ENCODE peak calls at places on chromosomes 13 and 19, in ten cellular contexts. B, J, H, C, Y, Q, D, E, X and O are unnamed samples.

GRCh38 chr13:20945952-20946383 is 43.4 kb upstream of the XPO4 start:
- DNase-seq in Y (no peak), H (peak; percentile 26), E (no peak), X (no peak), Q (no peak), D (no peak), J (no peak), B (no peak), C (peak; percentile 28), O (no peak)

GRCh38 chr19:50909240-50910070 is 1.7 kb downstream of the KLK4 start:
- DNase-seq in J (peak; percentile 44), Q (no peak), C (peak; percentile 98), Y (peak; percentile 92), H (no peak), X (no peak), D (no peak), E (no peak), B (no peak), O (peak; percentile 86)

GRCh38 chr13:111044087-111044830 is 70.9 kb upstream of the ARHGEF7 start:
- DNase-seq in H (no peak), X (no peak), Q (no peak), Y (no peak), C (no peak), D (no peak), E (no peak), J (no peak), B (no peak), O (no peak)

GRCh38 chr19:19382118-19382517 is 23.4 kb upstream of the GATAD2A start:
- DNase-seq in E (no peak), X (no peak), D (no peak), Q (no peak), C (no peak), H (no peak), Y (no peak), B (no peak), J (no peak), O (no peak)

GRCh38 chr19:46513461-46514236 is 18.0 kb upstream of the PNMA8B start:
- DNase-seq in Y (peak; percentile 74), D (peak; percentile 18), J (peak; percentile 70), E (peak; percentile 73), C (peak; percentile 97), B (peak; percentile 82), Q (peak; percentile 80), H (peak; percentile 77), X (peak; percentile 95), O (peak; percentile 83)

GRCh38 chr13:70297219-70297618 is 189.0 kb upstream of the KLHL1 start:
- DNase-seq in J (no peak), X (no peak), H (no peak), C (no peak), E (no peak), Y (no peak), D (no peak), Q (no peak), B (no peak), O (no peak)

GRCh38 chr13:113584870-113585671 is 518 bp downstream of the TFDP1 start:
- DNase-seq in D (no peak), H (no peak), J (peak; percentile 3), Y (peak; percentile 69), B (peak; percentile 56), Q (no peak), X (peak; percentile 85), C (peak; percentile 49), E (no peak), O (peak; percentile 76)

GRCh38 chr19:51181913-51182419 is 39.9 kb downstream of the SIGLEC7 start:
- DNase-seq in Y (no peak), C (no peak), J (peak; percentile 7), D (no peak), X (no peak), E (no peak), B (no peak), H (no peak), Q (no peak), O (no peak)

GRCh38 chr13:111186305-111186930 is 71.3 kb downstream of the ARHGEF7 start:
- DNase-seq in J (no peak), B (no peak), H (no peak), D (no peak), Q (no peak), C (no peak), X (no peak), E (no peak), Y (no peak), O (no peak)

GRCh38 chr13:112928958-112929777 is 39.8 kb upstream of the MCF2L start:
- DNase-seq in Q (no peak), C (no peak), J (peak; percentile 47), E (peak; percentile 21), B (no peak), X (no peak), H (peak; percentile 59), Y (no peak), D (no peak), O (no peak)

GRCh38 chr19:18967358-18968146 is 26.5 kb upstream of the HOMER3 start:
- DNase-seq in H (peak; percentile 65), J (peak; percentile 61), Y (no peak), C (peak; percentile 12), E (peak; percentile 52), Q (no peak), D (no peak), B (peak; percentile 80), X (no peak), O (no peak)

GRCh38 chr13:30113531-30113930 is 193.8 kb downstream of the KATNAL1 start:
- DNase-seq in Y (no peak), H (no peak), C (no peak), Q (no peak), J (no peak), X (no peak), D (no peak), B (no peak), E (no peak), O (no peak)

GRCh38 chr13:114130708-114131580 is 1.5 kb downstream of the RASA3 start:
- DNase-seq in X (no peak), Y (peak; percentile 79), B (peak; percentile 71), Q (peak; percentile 75), H (peak; percentile 53), C (peak; percentile 59), J (peak; percentile 89), D (peak; percentile 96), E (peak; percentile 88), O (peak; percentile 71)

GRCh38 chr13:94674609-94675348 is 37.6 kb downstream of the SOX21 start:
- DNase-seq in B (no peak), D (peak; percentile 11), H (peak; percentile 27), Q (peak; percentile 41), X (no peak), E (peak; percentile 35), Y (peak; percentile 50), J (peak; percentile 52), C (peak; percentile 75), O (peak; percentile 60)

GRCh38 chr19:16771618-16772017 is 52.0 kb downstream of the NWD1 start:
- DNase-seq in B (peak; percentile 83), Q (peak; percentile 63), Y (peak; percentile 82), J (peak; percentile 84), X (peak; percentile 92), C (peak; percentile 89), D (peak; percentile 56), H (peak; percentile 80), E (peak; percentile 73), O (peak; percentile 80)

GRCh38 chr19:18264956-18265610 is 9.2 kb downstream of the IQCN start:
- DNase-seq in C (no peak), Y (no peak), Q (no peak), J (no peak), H (no peak), D (no peak), B (no peak), E (no peak), X (no peak), O (no peak)

GRCh38 chr13:40152145-40152544 is 496.7 kb downstream of the COG6 start:
- DNase-seq in X (no peak), Y (no peak), C (no peak), D (peak; percentile 54), Q (no peak), B (no peak), H (peak; percentile 13), E (peak; percentile 80), J (peak; percentile 96), O (no peak)

GRCh38 chr13:50244913-50245574 is 229.8 kb downstream of the KCNRG start:
- DNase-seq in Y (peak; percentile 36), X (no peak), J (peak; percentile 98), Q (no peak), E (peak; percentile 76), H (no peak), D (peak; percentile 64), B (no peak), C (no peak), O (peak; percentile 32)

GRCh38 chr13:30796833-30797601 is 61.7 kb downstream of the ALOX5AP start:
- DNase-seq in Y (peak; percentile 63), H (no peak), D (no peak), X (no peak), B (no peak), C (no peak), E (no peak), J (no peak), Q (no peak), O (peak; percentile 60)

GRCh38 chr13:34833562-34834182 is 108.4 kb upstream of the NBEA start:
- DNase-seq in X (no peak), Y (no peak), Q (no peak), B (no peak), D (peak; percentile 31), H (no peak), C (no peak), E (peak; percentile 20), J (no peak), O (no peak)
- TF ChIP-seq CTCF in X (no peak), Y (no peak), Q (no peak), B (no peak), D (no peak), H (no peak), C (no peak), E (peak; percentile 12), J (no peak), O (no peak)

DNA sequence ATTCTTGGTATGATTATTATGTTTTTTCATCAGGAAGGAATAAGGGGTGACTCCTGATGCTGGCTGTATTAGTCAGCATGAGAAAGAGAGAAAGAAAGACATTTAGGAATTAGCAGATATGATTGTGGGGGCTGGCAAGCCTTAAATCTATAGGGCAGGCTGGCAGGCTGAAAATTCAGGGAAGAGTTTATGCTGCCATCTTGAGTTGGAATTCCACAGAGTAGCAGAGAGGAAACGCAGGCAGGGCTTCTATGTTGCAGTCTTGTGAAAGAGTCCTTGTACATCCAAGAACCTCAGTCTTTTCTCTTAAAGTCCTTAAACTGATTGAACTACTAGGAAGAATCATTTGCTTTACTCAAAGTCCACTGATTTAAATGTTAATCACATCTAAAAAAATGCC is 262.7 kb upstream of the SLC10A2 start:
- DNase-seq in H (no peak), C (no peak), E (no peak), J (no peak), B (no peak), Q (no peak), Y (no peak), X (no peak), D (no peak), O (no peak)
- TF ChIP-seq CTCF in H (no peak), C (no peak), E (no peak), J (no peak), B (no peak), Q (no peak), Y (no peak), X (no peak), D (no peak), O (no peak)

GRCh38 chr13:27619711-27620376 is 485 bp downstream of the LNX2 start:
- DNase-seq in Y (peak; percentile 68), X (peak; percentile 87), D (peak; percentile 39), J (peak; percentile 30), H (peak; percentile 37), C (no peak), Q (peak; percentile 31), B (peak; percentile 62), E (peak; percentile 25), O (no peak)
- TF ChIP-seq CTCF in Y (peak; percentile 9), X (peak; percentile 42), D (peak; percentile 54), J (no peak), H (no peak), C (no peak), Q (peak; percentile 25), B (no peak), E (peak; percentile 20), O (no peak)

GRCh38 chr19:11180346-11180745 is 17.0 kb downstream of the KANK2 start:
- DNase-seq in X (no peak), Y (peak; percentile 9), J (peak; percentile 40), Q (no peak), D (no peak), C (no peak), B (no peak), H (no peak), E (no peak), O (peak; percentile 13)
- TF ChIP-seq CTCF in X (no peak), Y (no peak), J (no peak), Q (no peak), D (no peak), C (no peak), B (no peak), H (no peak), E (no peak), O (no peak)